ENCODE peak calls at places on chromosomes 16 and 17, in ten cellular contexts. C is SK-N-SH; R is tibial nerve; W is right atrium auricular region; B is A673; T is cardiac muscle cell; V is esophagus muscularis mucosa; L is CD8-positive, alpha-beta T cell; I is fibroblast of lung; Y is kidney. F is an unnamed sample.
A peak's percentile ranks its signal among the peaks of the same experiment; 100 is the strongest.

GRCh38 chr17:42000399-42001076 is 16.7 kb downstream of the DNAJC7 start:
- DNase-seq in C (no peak), R (no peak), W (no peak), B (no peak), T (no peak), V (no peak), L (no peak), I (no peak), Y (no peak), F (no peak)

GRCh38 chr16:69466547-69466946 is 42.1 kb downstream of the CYB5B start:
- DNase-seq in C (no peak), R (no peak), W (no peak), B (peak; percentile 34), T (no peak), V (no peak), L (no peak), I (no peak), Y (no peak), F (no peak)

GRCh38 chr16:88690341-88691128 is 4.2 kb upstream of the SNAI3 start:
- DNase-seq in C (no peak), R (no peak), W (no peak), B (no peak), T (no peak), V (no peak), L (no peak), I (no peak), Y (peak; percentile 64), F (peak; percentile 90)

GRCh38 chr17:5138616-5139453 is 23.0 kb downstream of the USP6 start:
- DNase-seq in C (no peak), R (no peak), W (peak; percentile 48), B (no peak), T (no peak), V (peak; percentile 74), L (no peak), I (no peak), Y (no peak), F (peak; percentile 66)

GRCh38 chr16:23508589-23509440 is 1.5 kb downstream of the GGA2 start:
- DNase-seq in C (no peak), R (no peak), W (peak; percentile 63), B (peak; percentile 37), T (peak; percentile 41), V (no peak), L (no peak), I (peak; percentile 27), Y (no peak), F (peak; percentile 74)

GRCh38 chr17:78357687-78358537 is 2.0 kb downstream of the SOCS3 start:
- DNase-seq in C (no peak), R (no peak), W (no peak), B (no peak), T (no peak), V (no peak), L (no peak), I (no peak), Y (peak; percentile 74), F (peak; percentile 83)

GRCh38 chr16:31331141-31331764 is 23.7 kb upstream of the ITGAX start:
- DNase-seq in C (no peak), R (no peak), W (no peak), B (no peak), T (peak; percentile 35), V (peak; percentile 64), L (peak; percentile 30), I (no peak), Y (peak; percentile 59), F (peak; percentile 66)

GRCh38 chr17:55116440-55116914 is 147.9 kb downstream of the STXBP4 start:
- DNase-seq in C (no peak), R (no peak), W (no peak), B (peak; percentile 24), T (no peak), V (no peak), L (no peak), I (no peak), Y (no peak), F (no peak)

GRCh38 chr16:26599786-26600107 is 467.0 kb upstream of the C16orf82 start:
- DNase-seq in C (no peak), R (no peak), W (no peak), B (no peak), T (no peak), V (peak; percentile 55), L (no peak), I (no peak), Y (no peak), F (no peak)

GRCh38 chr16:28585674-28586073 is 11.2 kb downstream of the SULT1A2 start:
- DNase-seq in C (no peak), R (no peak), W (no peak), B (no peak), T (peak; percentile 44), V (no peak), L (no peak), I (no peak), Y (peak; percentile 83), F (no peak)

GRCh38 chr17:66488874-66489273 is 186.5 kb downstream of the PRKCA start:
- DNase-seq in C (no peak), R (no peak), W (no peak), B (no peak), T (no peak), V (no peak), L (no peak), I (no peak), Y (no peak), F (no peak)

GRCh38 chr17:1909985-1910384 is 80.2 kb downstream of the RPA1 start:
- DNase-seq in C (no peak), R (no peak), W (no peak), B (no peak), T (no peak), V (no peak), L (no peak), I (no peak), Y (no peak), F (no peak)

GRCh38 chr16:19810817-19811731 is 73.6 kb downstream of the GPRC5B start:
- DNase-seq in C (no peak), R (no peak), W (no peak), B (no peak), T (no peak), V (no peak), L (no peak), I (peak; percentile 88), Y (no peak), F (peak; percentile 76)

GRCh38 chr17:81518113-81518784 is 5.7 kb upstream of the ACTG1 start:
- DNase-seq in C (no peak), R (no peak), W (no peak), B (no peak), T (peak; percentile 55), V (no peak), L (no peak), I (no peak), Y (peak; percentile 75), F (peak; percentile 91)

DNA sequence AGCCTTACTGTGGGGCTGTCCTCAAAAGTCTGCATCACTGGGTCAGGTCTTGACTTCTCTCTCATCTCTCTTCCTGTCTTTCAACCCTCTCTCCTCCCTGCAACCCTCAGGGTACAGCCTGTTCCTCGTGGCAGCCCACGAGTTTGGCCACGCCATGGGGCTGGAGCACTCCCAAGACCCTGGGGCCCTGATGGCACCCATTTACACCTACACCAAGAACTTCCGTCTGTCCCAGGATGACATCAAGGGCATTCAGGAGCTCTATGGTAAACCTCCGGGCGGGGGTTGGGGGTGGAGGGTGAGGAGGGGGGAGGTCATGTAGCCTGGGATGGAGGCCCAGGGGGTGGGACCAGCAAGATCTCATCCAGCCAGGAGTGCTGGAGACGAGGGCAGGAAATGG is 12.7 kb downstream of the MMP2 start:
- DNase-seq in C (no peak), R (no peak), W (peak; percentile 54), B (no peak), T (no peak), V (no peak), L (no peak), I (no peak), Y (no peak), F (no peak)
- H3K4me1 ChIP-seq in C (peaks cover 41% of the 10 kb centered on the region), R (peaks cover 84% of the 10 kb centered on the region), W (no peaks in the 10 kb centered on the region), B (peaks cover 10% of the 10 kb centered on the region), T (no peaks in the 10 kb centered on the region), V (peaks cover 5% of the 10 kb centered on the region), L (no peaks in the 10 kb centered on the region), I (peaks cover 25% of the 10 kb centered on the region), Y (peaks cover 19% of the 10 kb centered on the region), F (peaks cover 60% of the 10 kb centered on the region)

GRCh38 chr17:45160505-45161287 is 979 bp upstream of the HEXIM2 start:
- DNase-seq in C (peak; percentile 81), R (peak; percentile 63), W (no peak), B (peak; percentile 42), T (peak; percentile 93), V (no peak), L (peak; percentile 65), I (peak; percentile 72), Y (peak; percentile 94), F (peak; percentile 88)
- TF ChIP-seq CTCF in C (peak; percentile 34), R (no peak), W (peak; percentile 43), B (no peak), T (no peak), V (no peak), L (peak; percentile 17), I (no peak), Y (peak; percentile 20), F (peak; percentile 21)

GRCh38 chr17:74937064-74938051 is 1.7 kb downstream of the OTOP3 start:
- DNase-seq in C (no peak), R (no peak), W (no peak), B (no peak), T (peak; percentile 57), V (no peak), L (no peak), I (no peak), Y (no peak), F (peak; percentile 90)

GRCh38 chr17:74935585-74936469 is at the start of gene OTOP3:
- DNase-seq in C (peak; percentile 81), R (no peak), W (no peak), B (no peak), T (no peak), V (no peak), L (no peak), I (no peak), Y (peak; percentile 59), F (peak; percentile 94)

GRCh38 chr17:74936470-74936799 is 737 bp downstream of the OTOP3 start:
- DNase-seq in C (no peak), R (no peak), W (no peak), B (no peak), T (no peak), V (no peak), L (no peak), I (no peak), Y (peak; percentile 65), F (no peak)

GRCh38 chr17:74938194-74938950 is 2.7 kb downstream of the OTOP3 start:
- DNase-seq in C (no peak), R (no peak), W (no peak), B (no peak), T (no peak), V (no peak), L (no peak), I (no peak), Y (no peak), F (no peak)

DNA sequence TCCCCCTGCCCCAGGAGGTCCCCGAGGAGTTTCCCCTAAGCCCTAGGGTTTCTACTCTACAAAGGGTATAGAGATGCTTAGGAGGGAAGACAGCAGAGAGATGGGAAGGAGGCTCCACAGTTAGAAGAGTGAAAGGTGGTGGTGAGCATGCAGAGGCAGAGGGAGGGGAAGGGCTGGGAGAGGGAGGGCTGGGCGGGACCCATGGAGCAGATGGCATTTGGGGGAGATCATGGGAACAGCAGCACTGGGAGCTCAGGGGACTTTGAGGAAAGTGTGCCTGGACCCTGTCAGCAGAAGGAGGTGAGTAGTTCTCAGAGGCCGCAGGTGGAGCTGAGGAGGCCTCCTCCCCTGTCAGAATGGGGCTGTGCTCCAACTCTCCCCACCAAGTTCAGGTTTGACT is 650 bp upstream of the OTOP3 start:
- DNase-seq in C (no peak), R (no peak), W (no peak), B (no peak), T (no peak), V (no peak), L (no peak), I (no peak), Y (no peak), F (no peak)
- H3K4me3 ChIP-seq in C (no peak overlapping the region), R (no peak overlapping the region), W (no peak overlapping the region), B (no peak overlapping the region), T (no peak overlapping the region), V (no peak overlapping the region), L (no peak overlapping the region), I (no peak overlapping the region), Y (no peak overlapping the region), F (no peak overlapping the region)

GRCh38 chr17:58617563-58617962 is 74.3 kb downstream of the TEX14 start:
- DNase-seq in C (no peak), R (no peak), W (no peak), B (no peak), T (no peak), V (no peak), L (no peak), I (no peak), Y (no peak), F (peak; percentile 75)
- H3K4me1 ChIP-seq in C (no peaks in the 10 kb centered on the region), R (no peaks in the 10 kb centered on the region), W (no peaks in the 10 kb centered on the region), B (no peaks in the 10 kb centered on the region), T (peaks cover 7% of the 10 kb centered on the region), V (no peaks in the 10 kb centered on the region), L (no peaks in the 10 kb centered on the region), I (no peaks in the 10 kb centered on the region), Y (no peaks in the 10 kb centered on the region), F (no peaks in the 10 kb centered on the region)

F was measured in osteoblast.